ENCODE peak calls at places on chromosomes 3 and 15, in nine cellular contexts. R is CD4-positive, alpha-beta T cell; G is activated CD8-positive, alpha-beta T cell treated with anti-CD3 and anti-CD28 coated beads for 36 hours; J is K562; Y is IMR-90; L is H9; C is neural crest cell; O is fibroblast of mammary gland; W is RWPE2. N is an unnamed sample.

GRCh38 chr3:121552379-121552778 is 6.6 kb upstream of the POLQ start:
- DNase-seq in J (no peak), C (no peak), L (no peak), R (no peak), G (no peak), Y (no peak), O (no peak), W (no peak), N (no peak)

GRCh38 chr3:50213383-50213782 is 8.3 kb downstream of the SLC38A3 start:
- DNase-seq in G (no peak), C (no peak), O (no peak), W (no peak), J (no peak), R (no peak), L (no peak), Y (no peak), N (no peak)

GRCh38 chr3:162103808-162104207 is 607.2 kb downstream of the OTOL1 start:
- DNase-seq in R (no peak), Y (no peak), G (no peak), W (no peak), L (no peak), J (no peak), O (no peak), C (no peak), N (no peak)

GRCh38 chr3:193688845-193689714 is 96.1 kb downstream of the OPA1 start:
- DNase-seq in G (no peak), L (no peak), Y (no peak), C (no peak), O (no peak), J (no peak), W (no peak), R (no peak), N (no peak)

GRCh38 chr3:138323971-138324370 is 5.7 kb downstream of the NME9 start:
- DNase-seq in C (no peak), G (no peak), Y (no peak), O (no peak), L (no peak), W (no peak), R (no peak), J (no peak), N (no peak)

GRCh38 chr3:185313693-185314246 is 49.2 kb upstream of the MAP3K13 start:
- DNase-seq in W (no peak), J (no peak), O (no peak), C (no peak), G (no peak), L (no peak), R (no peak), Y (no peak), N (no peak)

GRCh38 chr3:13975686-13976085 is 95.8 kb upstream of the WNT7A start:
- DNase-seq in R (no peak), W (no peak), O (no peak), G (no peak), J (no peak), Y (no peak), L (no peak), C (no peak), N (no peak)

GRCh38 chr3:33030246-33030645 is 66.7 kb downstream of the GLB1 start:
- DNase-seq in W (no peak), O (no peak), C (no peak), Y (no peak), G (no peak), R (no peak), L (no peak), J (no peak), N (no peak)

GRCh38 chr15:65087873-65088642 is 11.5 kb downstream of the KBTBD13 start:
- DNase-seq in Y (no peak), W (peak), J (no peak), C (no peak), L (no peak), O (no peak), R (no peak), G (no peak), N (no peak)

GRCh38 chr15:73630796-73631471 is 2.3 kb downstream of the NPTN start:
- DNase-seq in R (no peak), G (no peak), J (no peak), L (no peak), O (no peak), W (no peak), Y (no peak), C (no peak), N (no peak)

GRCh38 chr3:37751967-37752660 is 109.6 kb upstream of the CTDSPL start:
- DNase-seq in L (no peak), R (no peak), G (no peak), Y (no peak), C (no peak), W (no peak), O (no peak), J (no peak), N (no peak)

GRCh38 chr3:105715372-105715771 is 153.4 kb downstream of the CBLB start:
- DNase-seq in O (peak), J (no peak), G (no peak), Y (peak), C (no peak), W (no peak), R (no peak), L (no peak), N (no peak)

GRCh38 chr3:74789111-74789510 is 174.7 kb upstream of the CNTN3 start:
- DNase-seq in Y (peak), J (no peak), O (peak), R (no peak), L (no peak), C (no peak), W (peak), G (peak), N (no peak)

GRCh38 chr15:75751901-75752300 is 39.3 kb upstream of the CSPG4 start:
- DNase-seq in O (no peak), R (no peak), J (no peak), L (no peak), W (no peak), C (no peak), Y (no peak), G (no peak), N (no peak)

GRCh38 chr15:29765234-29765841 is 56.9 kb downstream of the TJP1 start:
- DNase-seq in L (no peak), G (no peak), R (no peak), C (no peak), W (no peak), J (no peak), O (no peak), Y (no peak), N (no peak)

GRCh38 chr3:38805765-38806386 is 10.1 kb downstream of the SCN10A start:
- DNase-seq in W (no peak), R (no peak), L (peak), Y (peak), J (peak), G (peak), C (peak), O (peak), N (peak)

GRCh38 chr15:32643907-32644445 is 2.5 kb downstream of the SCG5 start:
- DNase-seq in Y (peak), J (no peak), W (no peak), L (no peak), O (no peak), R (no peak), G (no peak), C (no peak), N (no peak)

GRCh38 chr3:172517859-172518466 is 5.3 kb downstream of the TNFSF10 start:
- DNase-seq in C (no peak), R (no peak), G (peak), W (no peak), J (no peak), Y (no peak), O (peak), L (no peak), N (no peak)

GRCh38 chr3:197343656-197344408 is 45.4 kb upstream of the DLG1 start:
- DNase-seq in W (no peak), R (no peak), O (no peak), Y (no peak), C (no peak), L (no peak), J (no peak), G (no peak), N (no peak)

GRCh38 chr3:45035441-45036301 is 9.6 kb downstream of the CLEC3B start:
- DNase-seq in G (peak), L (peak), O (peak), Y (peak), W (no peak), R (peak), C (no peak), J (no peak), N (peak)

GRCh38 chr15:25897658-25898057 is 34.5 kb upstream of the ATP10A start:
- DNase-seq in Y (no peak), O (no peak), C (no peak), G (no peak), W (no peak), J (no peak), R (no peak), L (no peak), N (no peak)

GRCh38 chr3:194705227-194705626 is 19.5 kb downstream of the FAM43A start:
- DNase-seq in J (no peak), G (no peak), O (no peak), R (no peak), C (no peak), L (no peak), Y (no peak), W (no peak), N (no peak)

GRCh38 chr15:55791576-55792400 is 48.8 kb upstream of the PRTG start:
- DNase-seq in C (no peak), Y (peak), R (no peak), W (no peak), J (no peak), O (peak), G (no peak), L (no peak), N (no peak)

GRCh38 chr15:78020007-78020406 is 57.5 kb downstream of the TBC1D2B start:
- DNase-seq in R (no peak), L (no peak), J (no peak), G (no peak), Y (no peak), O (no peak), C (no peak), W (no peak), N (no peak)

GRCh38 chr3:141255864-141256263 is 24.2 kb downstream of the PXYLP1 start:
- DNase-seq in R (no peak), C (no peak), Y (no peak), J (peak), L (peak), W (no peak), G (peak), O (peak), N (no peak)

GRCh38 chr3:97264180-97264579 is 449.8 kb downstream of the EPHA6 start:
- DNase-seq in Y (no peak), L (peak), R (no peak), C (no peak), O (no peak), G (no peak), J (no peak), W (no peak), N (no peak)

GRCh38 chr3:97256060-97256459 is 441.7 kb downstream of the EPHA6 start:
- DNase-seq in L (no peak), W (no peak), O (no peak), C (no peak), G (no peak), Y (no peak), R (no peak), J (no peak), N (no peak)

GRCh38 chr3:97257942-97258341 is 443.5 kb downstream of the EPHA6 start:
- DNase-seq in Y (no peak), W (no peak), L (no peak), R (no peak), G (no peak), O (no peak), C (no peak), J (no peak), N (no peak)

DNA sequence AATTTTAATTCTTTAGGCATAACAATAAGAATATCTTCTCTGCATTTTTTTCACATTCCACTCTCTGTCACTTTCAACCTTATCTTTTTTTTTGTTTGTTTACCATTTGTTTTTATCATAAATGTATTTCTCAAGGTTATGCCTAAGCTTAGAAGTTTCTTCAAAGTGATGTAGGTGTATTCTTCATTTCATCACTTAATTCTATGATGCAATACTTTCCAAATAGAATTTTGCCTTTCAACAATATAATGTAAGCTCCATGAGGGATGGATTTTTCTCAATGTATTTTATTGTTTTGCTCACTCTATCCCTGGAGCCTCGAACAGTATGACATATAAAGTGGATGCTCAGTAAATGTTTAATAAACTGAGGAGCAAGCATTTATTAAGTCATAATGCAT is 444.9 kb downstream of the EPHA6 start:
- DNase-seq in J (no peak), L (no peak), R (no peak), Y (no peak), W (no peak), O (no peak), G (no peak), C (no peak), N (no peak)
- TF ChIP-seq CTCF in J (no peak), L (no peak), R (no peak), Y (no peak), W (no peak), O (no peak), G (no peak), C (no peak), N (no peak)

DNA sequence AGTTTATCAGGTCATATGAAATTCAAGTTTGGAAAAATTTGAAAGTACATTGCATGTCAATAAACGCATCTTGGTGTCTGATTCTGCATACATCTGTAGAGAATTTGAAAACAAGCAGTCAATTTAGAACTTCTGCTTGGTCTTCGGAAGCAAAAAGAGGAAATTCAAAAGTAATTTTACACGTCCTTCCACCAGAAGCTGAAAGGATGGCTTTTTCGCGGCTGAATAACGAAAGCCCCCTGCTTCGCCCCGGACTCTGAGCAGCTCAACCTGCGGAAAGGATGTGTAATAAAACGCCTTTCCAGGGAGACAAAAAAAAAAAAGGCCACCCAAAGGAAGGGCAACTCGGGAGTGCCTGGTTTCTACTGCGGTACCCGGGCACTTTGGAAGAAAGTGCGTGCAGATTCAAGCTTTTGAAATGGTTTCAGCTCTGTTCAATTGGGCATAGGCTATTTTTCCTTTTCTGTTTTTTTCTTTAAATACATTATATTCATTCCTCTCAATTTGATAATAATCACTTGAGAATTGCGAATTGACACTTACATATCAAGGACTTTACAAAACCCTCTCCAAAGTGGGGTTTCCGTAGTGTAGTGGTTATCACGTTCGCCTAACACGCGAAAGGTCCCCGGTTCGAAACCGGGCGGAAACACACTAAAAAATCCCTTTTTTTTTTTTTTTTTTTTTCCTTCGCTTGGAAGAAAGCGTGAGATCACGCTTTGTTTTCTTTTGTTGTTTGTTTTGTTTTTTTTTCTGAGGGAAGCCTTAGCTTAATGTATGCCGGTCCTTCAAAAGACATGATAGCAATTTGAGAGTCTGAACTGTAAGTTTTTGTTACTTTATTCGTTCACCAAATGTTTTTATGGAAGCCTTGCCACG is 1.3 kb upstream of the MYNN start:
- DNase-seq in C (peak), W (no peak), O (peak), L (peak), R (peak), G (peak), Y (peak), J (peak), N (peak)
- TF ChIP-seq CTCF in C (no peak), W (no peak), O (no peak), L (no peak), R (no peak), G (no peak), Y (no peak), J (no peak), N (no peak)

DNA sequence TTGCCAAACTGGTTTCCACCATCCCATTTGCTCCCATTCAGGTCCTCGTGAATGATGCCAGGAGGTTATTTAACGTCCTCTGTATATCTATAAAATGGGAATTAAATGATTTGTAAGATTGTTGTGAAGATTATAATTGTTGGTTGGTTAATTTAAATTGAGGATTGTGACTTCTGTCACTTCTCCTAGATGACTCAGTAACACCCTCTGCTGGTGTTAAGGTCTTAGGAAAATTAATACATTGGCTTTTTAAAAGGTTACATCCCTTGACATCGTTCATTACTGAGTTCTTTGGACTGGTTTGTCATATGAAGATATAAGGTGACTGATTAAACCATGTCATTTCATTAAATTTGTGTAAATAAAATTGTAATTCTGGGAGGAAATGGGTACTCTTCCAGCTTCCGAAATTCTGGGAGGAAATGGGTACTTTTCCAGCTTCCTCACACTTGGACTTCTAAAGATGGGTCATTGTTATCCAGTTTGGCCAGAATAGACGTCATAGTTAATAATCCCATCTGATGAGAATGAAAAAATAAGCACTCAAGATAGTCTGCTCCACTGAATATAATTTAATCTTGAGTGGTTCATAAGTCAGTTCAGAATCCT is 33.3 kb upstream of the PAQR5 start:
- DNase-seq in G (no peak), C (no peak), Y (peak), J (no peak), L (no peak), O (peak), R (no peak), W (no peak), N (no peak)
- TF ChIP-seq CTCF in G (peak), C (peak), Y (peak), J (peak), L (peak), O (peak), R (peak), W (peak), N (peak)

GRCh38 chr15:91853968-91854943 is 748 bp downstream of the SLCO3A1 start:
- DNase-seq in C (peak), G (peak), W (no peak), J (no peak), Y (no peak), R (peak), O (peak), L (peak), N (peak)
- TF ChIP-seq CTCF in C (peak), G (no peak), W (no peak), J (no peak), Y (peak), R (no peak), O (no peak), L (peak), N (no peak)

GRCh38 chr3:53230789-53231188 is 25.0 kb downstream of the TKT start:
- DNase-seq in O (no peak), L (peak), J (peak), C (no peak), W (no peak), Y (no peak), R (no peak), G (no peak), N (no peak)

GRCh38 chr3:53229171-53229570 is 26.7 kb downstream of the TKT start:
- DNase-seq in L (no peak), O (no peak), G (no peak), W (no peak), C (no peak), Y (no peak), J (peak), R (no peak), N (no peak)

GRCh38 chr3:53229606-53230005 is 26.2 kb downstream of the TKT start:
- DNase-seq in R (no peak), O (no peak), G (no peak), Y (no peak), L (no peak), C (no peak), W (no peak), J (no peak), N (no peak)

GRCh38 chr3:53231532-53232511 is 24.0 kb downstream of the TKT start:
- DNase-seq in W (no peak), O (no peak), G (no peak), R (no peak), C (no peak), Y (no peak), L (no peak), J (peak), N (no peak)

GRCh38 chr3:53230041-53230621 is 25.7 kb downstream of the TKT start:
- DNase-seq in O (no peak), L (peak), Y (no peak), C (no peak), W (no peak), R (no peak), G (no peak), J (peak), N (no peak)
- TF ChIP-seq CTCF in O (no peak), L (peak), Y (no peak), C (no peak), W (no peak), R (no peak), G (no peak), J (no peak), N (no peak)